ENCODE peak calls at places on chromosomes 2 and 18, in eight cellular contexts. One of them, this sample, is unnamed.

GRCh38 chr2:27730249-27730648 is 41.3 kb upstream of the MRPL33 start:
- DNase-seq in stimulated activated CD4-positive, alpha-beta T cell treated with anti-CD3 and anti-CD28 coated beads, Interleukin-4, amount 100 ng/mL, for 1 hour: no peak
- DNase-seq in GM23338: no peak
- DNase-seq in left ventricle myocardium inferior: no peak
- DNase-seq in heart right ventricle: no peak
- DNase-seq in EH: no peak
- DNase-seq in activated CD4-positive, alpha-beta T cell treated with anti-CD3 and anti-CD28 coated beads, Interleukin-2, amount 10 ng/mL, durations not matched to agents 24 days and 14 days: no peak
- DNase-seq in LoVo: no peak
- DNase-seq in this sample: no peak

GRCh38 chr2:120703330-120703994 is 32.2 kb upstream of the GLI2 start:
- DNase-seq in stimulated activated CD4-positive, alpha-beta T cell treated with anti-CD3 and anti-CD28 coated beads, Interleukin-4, amount 100 ng/mL, for 1 hour: no peak
- DNase-seq in GM23338: no peak
- DNase-seq in left ventricle myocardium inferior: no peak
- DNase-seq in heart right ventricle: no peak
- DNase-seq in EH: peak; percentile 75
- DNase-seq in activated CD4-positive, alpha-beta T cell treated with anti-CD3 and anti-CD28 coated beads, Interleukin-2, amount 10 ng/mL, durations not matched to agents 24 days and 14 days: no peak
- DNase-seq in LoVo: peak; percentile 39
- DNase-seq in this sample: peak; percentile 70

GRCh38 chr2:109343460-109343859 is 214.5 kb downstream of the SH3RF3 start:
- DNase-seq in stimulated activated CD4-positive, alpha-beta T cell treated with anti-CD3 and anti-CD28 coated beads, Interleukin-4, amount 100 ng/mL, for 1 hour: no peak
- DNase-seq in GM23338: no peak
- DNase-seq in left ventricle myocardium inferior: no peak
- DNase-seq in heart right ventricle: no peak
- DNase-seq in EH: no peak
- DNase-seq in activated CD4-positive, alpha-beta T cell treated with anti-CD3 and anti-CD28 coated beads, Interleukin-2, amount 10 ng/mL, durations not matched to agents 24 days and 14 days: no peak
- DNase-seq in LoVo: no peak
- DNase-seq in this sample: peak; percentile 10

GRCh38 chr2:238158807-238159539 is at the start of gene ERFE:
- DNase-seq in stimulated activated CD4-positive, alpha-beta T cell treated with anti-CD3 and anti-CD28 coated beads, Interleukin-4, amount 100 ng/mL, for 1 hour: peak; percentile 62
- DNase-seq in GM23338: peak; percentile 81
- DNase-seq in left ventricle myocardium inferior: peak; percentile 20
- DNase-seq in heart right ventricle: peak; percentile 17
- DNase-seq in EH: peak; percentile 57
- DNase-seq in activated CD4-positive, alpha-beta T cell treated with anti-CD3 and anti-CD28 coated beads, Interleukin-2, amount 10 ng/mL, durations not matched to agents 24 days and 14 days: peak; percentile 88
- DNase-seq in LoVo: peak; percentile 43
- DNase-seq in this sample: no peak

GRCh38 chr2:190950566-190950991 is 63.4 kb downstream of the STAT1 start:
- DNase-seq in stimulated activated CD4-positive, alpha-beta T cell treated with anti-CD3 and anti-CD28 coated beads, Interleukin-4, amount 100 ng/mL, for 1 hour: no peak
- DNase-seq in GM23338: no peak
- DNase-seq in left ventricle myocardium inferior: no peak
- DNase-seq in heart right ventricle: no peak
- DNase-seq in EH: peak; percentile 29
- DNase-seq in activated CD4-positive, alpha-beta T cell treated with anti-CD3 and anti-CD28 coated beads, Interleukin-2, amount 10 ng/mL, durations not matched to agents 24 days and 14 days: peak; percentile 54
- DNase-seq in LoVo: no peak
- DNase-seq in this sample: no peak

GRCh38 chr2:183490930-183491329 is 366.7 kb downstream of the NUP35 start:
- DNase-seq in stimulated activated CD4-positive, alpha-beta T cell treated with anti-CD3 and anti-CD28 coated beads, Interleukin-4, amount 100 ng/mL, for 1 hour: no peak
- DNase-seq in GM23338: no peak
- DNase-seq in left ventricle myocardium inferior: peak; percentile 17
- DNase-seq in heart right ventricle: no peak
- DNase-seq in EH: no peak
- DNase-seq in activated CD4-positive, alpha-beta T cell treated with anti-CD3 and anti-CD28 coated beads, Interleukin-2, amount 10 ng/mL, durations not matched to agents 24 days and 14 days: no peak
- DNase-seq in LoVo: no peak
- DNase-seq in this sample: no peak

GRCh38 chr2:54438271-54438670 is 17.9 kb upstream of the SPTBN1 start:
- DNase-seq in stimulated activated CD4-positive, alpha-beta T cell treated with anti-CD3 and anti-CD28 coated beads, Interleukin-4, amount 100 ng/mL, for 1 hour: no peak
- DNase-seq in GM23338: peak; percentile 17
- DNase-seq in left ventricle myocardium inferior: peak; percentile 75
- DNase-seq in heart right ventricle: peak; percentile 60
- DNase-seq in EH: peak; percentile 59
- DNase-seq in activated CD4-positive, alpha-beta T cell treated with anti-CD3 and anti-CD28 coated beads, Interleukin-2, amount 10 ng/mL, durations not matched to agents 24 days and 14 days: no peak
- DNase-seq in LoVo: no peak
- DNase-seq in this sample: no peak

GRCh38 chr2:124804014-124804940 is 779.2 kb downstream of the CNTNAP5 start:
- DNase-seq in stimulated activated CD4-positive, alpha-beta T cell treated with anti-CD3 and anti-CD28 coated beads, Interleukin-4, amount 100 ng/mL, for 1 hour: no peak
- DNase-seq in GM23338: peak; percentile 81
- DNase-seq in left ventricle myocardium inferior: no peak
- DNase-seq in heart right ventricle: no peak
- DNase-seq in EH: peak; percentile 50
- DNase-seq in activated CD4-positive, alpha-beta T cell treated with anti-CD3 and anti-CD28 coated beads, Interleukin-2, amount 10 ng/mL, durations not matched to agents 24 days and 14 days: peak; percentile 56
- DNase-seq in LoVo: peak; percentile 15
- DNase-seq in this sample: no peak

GRCh38 chr2:25685030-25685429 is 11.7 kb upstream of the DTNB start:
- DNase-seq in stimulated activated CD4-positive, alpha-beta T cell treated with anti-CD3 and anti-CD28 coated beads, Interleukin-4, amount 100 ng/mL, for 1 hour: no peak
- DNase-seq in GM23338: no peak
- DNase-seq in left ventricle myocardium inferior: no peak
- DNase-seq in heart right ventricle: no peak
- DNase-seq in EH: no peak
- DNase-seq in activated CD4-positive, alpha-beta T cell treated with anti-CD3 and anti-CD28 coated beads, Interleukin-2, amount 10 ng/mL, durations not matched to agents 24 days and 14 days: no peak
- DNase-seq in LoVo: no peak
- DNase-seq in this sample: no peak

GRCh38 chr2:121338281-121338680 is 53.3 kb upstream of the TFCP2L1 start:
- DNase-seq in stimulated activated CD4-positive, alpha-beta T cell treated with anti-CD3 and anti-CD28 coated beads, Interleukin-4, amount 100 ng/mL, for 1 hour: no peak
- DNase-seq in GM23338: peak; percentile 81
- DNase-seq in left ventricle myocardium inferior: no peak
- DNase-seq in heart right ventricle: no peak
- DNase-seq in EH: no peak
- DNase-seq in activated CD4-positive, alpha-beta T cell treated with anti-CD3 and anti-CD28 coated beads, Interleukin-2, amount 10 ng/mL, durations not matched to agents 24 days and 14 days: no peak
- DNase-seq in LoVo: no peak
- DNase-seq in this sample: no peak

GRCh38 chr2:9101763-9102425 is 98.4 kb upstream of the MBOAT2 start:
- DNase-seq in stimulated activated CD4-positive, alpha-beta T cell treated with anti-CD3 and anti-CD28 coated beads, Interleukin-4, amount 100 ng/mL, for 1 hour: no peak
- DNase-seq in GM23338: no peak
- DNase-seq in left ventricle myocardium inferior: no peak
- DNase-seq in heart right ventricle: no peak
- DNase-seq in EH: no peak
- DNase-seq in activated CD4-positive, alpha-beta T cell treated with anti-CD3 and anti-CD28 coated beads, Interleukin-2, amount 10 ng/mL, durations not matched to agents 24 days and 14 days: no peak
- DNase-seq in LoVo: no peak
- DNase-seq in this sample: peak; percentile 33

GRCh38 chr18:62829936-62830335 is 114.6 kb downstream of the PHLPP1 start:
- DNase-seq in stimulated activated CD4-positive, alpha-beta T cell treated with anti-CD3 and anti-CD28 coated beads, Interleukin-4, amount 100 ng/mL, for 1 hour: no peak
- DNase-seq in GM23338: no peak
- DNase-seq in left ventricle myocardium inferior: no peak
- DNase-seq in heart right ventricle: no peak
- DNase-seq in EH: peak; percentile 57
- DNase-seq in activated CD4-positive, alpha-beta T cell treated with anti-CD3 and anti-CD28 coated beads, Interleukin-2, amount 10 ng/mL, durations not matched to agents 24 days and 14 days: no peak
- DNase-seq in LoVo: no peak
- DNase-seq in this sample: peak; percentile 51

GRCh38 chr18:74951165-74951760 is 257.7 kb downstream of the PTGR3 start:
- DNase-seq in stimulated activated CD4-positive, alpha-beta T cell treated with anti-CD3 and anti-CD28 coated beads, Interleukin-4, amount 100 ng/mL, for 1 hour: no peak
- DNase-seq in GM23338: no peak
- DNase-seq in left ventricle myocardium inferior: no peak
- DNase-seq in heart right ventricle: peak; percentile 13
- DNase-seq in EH: peak; percentile 94
- DNase-seq in activated CD4-positive, alpha-beta T cell treated with anti-CD3 and anti-CD28 coated beads, Interleukin-2, amount 10 ng/mL, durations not matched to agents 24 days and 14 days: peak; percentile 76
- DNase-seq in LoVo: peak; percentile 15
- DNase-seq in this sample: peak; percentile 93

GRCh38 chr2:119174216-119174992 is 15.9 kb upstream of the C1QL2 start:
- DNase-seq in stimulated activated CD4-positive, alpha-beta T cell treated with anti-CD3 and anti-CD28 coated beads, Interleukin-4, amount 100 ng/mL, for 1 hour: peak; percentile 61
- DNase-seq in GM23338: peak; percentile 86
- DNase-seq in left ventricle myocardium inferior: no peak
- DNase-seq in heart right ventricle: no peak
- DNase-seq in EH: peak; percentile 31
- DNase-seq in activated CD4-positive, alpha-beta T cell treated with anti-CD3 and anti-CD28 coated beads, Interleukin-2, amount 10 ng/mL, durations not matched to agents 24 days and 14 days: peak; percentile 82
- DNase-seq in LoVo: peak; percentile 41
- DNase-seq in this sample: no peak

GRCh38 chr18:12921178-12921577 is 26.6 kb upstream of the SEH1L start:
- DNase-seq in stimulated activated CD4-positive, alpha-beta T cell treated with anti-CD3 and anti-CD28 coated beads, Interleukin-4, amount 100 ng/mL, for 1 hour: no peak
- DNase-seq in GM23338: no peak
- DNase-seq in left ventricle myocardium inferior: no peak
- DNase-seq in heart right ventricle: no peak
- DNase-seq in EH: no peak
- DNase-seq in activated CD4-positive, alpha-beta T cell treated with anti-CD3 and anti-CD28 coated beads, Interleukin-2, amount 10 ng/mL, durations not matched to agents 24 days and 14 days: peak; percentile 72
- DNase-seq in LoVo: no peak
- DNase-seq in this sample: no peak

GRCh38 chr2:238346539-238346938 is 26.2 kb downstream of the TRAF3IP1 start:
- DNase-seq in stimulated activated CD4-positive, alpha-beta T cell treated with anti-CD3 and anti-CD28 coated beads, Interleukin-4, amount 100 ng/mL, for 1 hour: no peak
- DNase-seq in GM23338: no peak
- DNase-seq in left ventricle myocardium inferior: no peak
- DNase-seq in heart right ventricle: no peak
- DNase-seq in EH: no peak
- DNase-seq in activated CD4-positive, alpha-beta T cell treated with anti-CD3 and anti-CD28 coated beads, Interleukin-2, amount 10 ng/mL, durations not matched to agents 24 days and 14 days: no peak
- DNase-seq in LoVo: no peak
- DNase-seq in this sample: no peak

GRCh38 chr2:99748344-99748743 is 258.5 kb upstream of the REV1 start:
- DNase-seq in stimulated activated CD4-positive, alpha-beta T cell treated with anti-CD3 and anti-CD28 coated beads, Interleukin-4, amount 100 ng/mL, for 1 hour: no peak
- DNase-seq in GM23338: peak; percentile 59
- DNase-seq in left ventricle myocardium inferior: no peak
- DNase-seq in heart right ventricle: no peak
- DNase-seq in EH: peak; percentile 13
- DNase-seq in activated CD4-positive, alpha-beta T cell treated with anti-CD3 and anti-CD28 coated beads, Interleukin-2, amount 10 ng/mL, durations not matched to agents 24 days and 14 days: no peak
- DNase-seq in LoVo: no peak
- DNase-seq in this sample: no peak

GRCh38 chr2:23801396-23801795 is 125.5 kb downstream of the ATAD2B start:
- DNase-seq in stimulated activated CD4-positive, alpha-beta T cell treated with anti-CD3 and anti-CD28 coated beads, Interleukin-4, amount 100 ng/mL, for 1 hour: no peak
- DNase-seq in GM23338: no peak
- DNase-seq in left ventricle myocardium inferior: no peak
- DNase-seq in heart right ventricle: no peak
- DNase-seq in EH: peak; percentile 59
- DNase-seq in activated CD4-positive, alpha-beta T cell treated with anti-CD3 and anti-CD28 coated beads, Interleukin-2, amount 10 ng/mL, durations not matched to agents 24 days and 14 days: no peak
- DNase-seq in LoVo: no peak
- DNase-seq in this sample: no peak

GRCh38 chr2:30208453-30208852 is 22.9 kb upstream of the LBH start:
- DNase-seq in stimulated activated CD4-positive, alpha-beta T cell treated with anti-CD3 and anti-CD28 coated beads, Interleukin-4, amount 100 ng/mL, for 1 hour: peak; percentile 30
- DNase-seq in GM23338: peak; percentile 92
- DNase-seq in left ventricle myocardium inferior: peak; percentile 53
- DNase-seq in heart right ventricle: peak; percentile 75
- DNase-seq in EH: peak; percentile 83
- DNase-seq in activated CD4-positive, alpha-beta T cell treated with anti-CD3 and anti-CD28 coated beads, Interleukin-2, amount 10 ng/mL, durations not matched to agents 24 days and 14 days: peak; percentile 75
- DNase-seq in LoVo: peak; percentile 66
- DNase-seq in this sample: peak; percentile 54

GRCh38 chr18:79496237-79496977 is 100.7 kb downstream of the NFATC1 start:
- DNase-seq in stimulated activated CD4-positive, alpha-beta T cell treated with anti-CD3 and anti-CD28 coated beads, Interleukin-4, amount 100 ng/mL, for 1 hour: no peak
- DNase-seq in GM23338: no peak
- DNase-seq in left ventricle myocardium inferior: peak; percentile 13
- DNase-seq in heart right ventricle: no peak
- DNase-seq in EH: no peak
- DNase-seq in activated CD4-positive, alpha-beta T cell treated with anti-CD3 and anti-CD28 coated beads, Interleukin-2, amount 10 ng/mL, durations not matched to agents 24 days and 14 days: no peak
- DNase-seq in LoVo: no peak
- DNase-seq in this sample: no peak

GRCh38 chr2:226611944-226612318 is 187.7 kb downstream of the IRS1 start:
- DNase-seq in stimulated activated CD4-positive, alpha-beta T cell treated with anti-CD3 and anti-CD28 coated beads, Interleukin-4, amount 100 ng/mL, for 1 hour: no peak
- DNase-seq in GM23338: no peak
- DNase-seq in left ventricle myocardium inferior: no peak
- DNase-seq in heart right ventricle: no peak
- DNase-seq in EH: peak; percentile 59
- DNase-seq in activated CD4-positive, alpha-beta T cell treated with anti-CD3 and anti-CD28 coated beads, Interleukin-2, amount 10 ng/mL, durations not matched to agents 24 days and 14 days: no peak
- DNase-seq in LoVo: peak; percentile 31
- DNase-seq in this sample: no peak

GRCh38 chr2:149098722-149099121 is 60.2 kb downstream of the LYPD6B start:
- DNase-seq in stimulated activated CD4-positive, alpha-beta T cell treated with anti-CD3 and anti-CD28 coated beads, Interleukin-4, amount 100 ng/mL, for 1 hour: no peak
- DNase-seq in GM23338: no peak
- DNase-seq in left ventricle myocardium inferior: no peak
- DNase-seq in heart right ventricle: no peak
- DNase-seq in EH: peak; percentile 94
- DNase-seq in activated CD4-positive, alpha-beta T cell treated with anti-CD3 and anti-CD28 coated beads, Interleukin-2, amount 10 ng/mL, durations not matched to agents 24 days and 14 days: no peak
- DNase-seq in LoVo: peak; percentile 35
- DNase-seq in this sample: no peak

GRCh38 chr2:60410458-60411146 is 142.9 kb downstream of the BCL11A start:
- DNase-seq in stimulated activated CD4-positive, alpha-beta T cell treated with anti-CD3 and anti-CD28 coated beads, Interleukin-4, amount 100 ng/mL, for 1 hour: no peak
- DNase-seq in GM23338: peak; percentile 66
- DNase-seq in left ventricle myocardium inferior: no peak
- DNase-seq in heart right ventricle: no peak
- DNase-seq in EH: no peak
- DNase-seq in activated CD4-positive, alpha-beta T cell treated with anti-CD3 and anti-CD28 coated beads, Interleukin-2, amount 10 ng/mL, durations not matched to agents 24 days and 14 days: no peak
- DNase-seq in LoVo: no peak
- DNase-seq in this sample: no peak

GRCh38 chr2:232369126-232369955 is 9.2 kb upstream of the ALPP start:
- DNase-seq in stimulated activated CD4-positive, alpha-beta T cell treated with anti-CD3 and anti-CD28 coated beads, Interleukin-4, amount 100 ng/mL, for 1 hour: no peak
- DNase-seq in GM23338: no peak
- DNase-seq in left ventricle myocardium inferior: no peak
- DNase-seq in heart right ventricle: no peak
- DNase-seq in EH: no peak
- DNase-seq in activated CD4-positive, alpha-beta T cell treated with anti-CD3 and anti-CD28 coated beads, Interleukin-2, amount 10 ng/mL, durations not matched to agents 24 days and 14 days: no peak
- DNase-seq in LoVo: no peak
- DNase-seq in this sample: no peak

GRCh38 chr2:98388081-98388480 is 41.8 kb downstream of the CNGA3 start:
- DNase-seq in stimulated activated CD4-positive, alpha-beta T cell treated with anti-CD3 and anti-CD28 coated beads, Interleukin-4, amount 100 ng/mL, for 1 hour: no peak
- DNase-seq in GM23338: no peak
- DNase-seq in left ventricle myocardium inferior: no peak
- DNase-seq in heart right ventricle: no peak
- DNase-seq in EH: no peak
- DNase-seq in activated CD4-positive, alpha-beta T cell treated with anti-CD3 and anti-CD28 coated beads, Interleukin-2, amount 10 ng/mL, durations not matched to agents 24 days and 14 days: no peak
- DNase-seq in LoVo: no peak
- DNase-seq in this sample: no peak

GRCh38 chr2:150621800-150622199 is 134.3 kb upstream of the RND3 start:
- DNase-seq in stimulated activated CD4-positive, alpha-beta T cell treated with anti-CD3 and anti-CD28 coated beads, Interleukin-4, amount 100 ng/mL, for 1 hour: no peak
- DNase-seq in GM23338: no peak
- DNase-seq in left ventricle myocardium inferior: no peak
- DNase-seq in heart right ventricle: no peak
- DNase-seq in EH: peak; percentile 85
- DNase-seq in activated CD4-positive, alpha-beta T cell treated with anti-CD3 and anti-CD28 coated beads, Interleukin-2, amount 10 ng/mL, durations not matched to agents 24 days and 14 days: no peak
- DNase-seq in LoVo: peak; percentile 4
- DNase-seq in this sample: no peak

GRCh38 chr2:27221166-27221565 is 4.0 kb downstream of the CAD start:
- DNase-seq in stimulated activated CD4-positive, alpha-beta T cell treated with anti-CD3 and anti-CD28 coated beads, Interleukin-4, amount 100 ng/mL, for 1 hour: no peak
- DNase-seq in GM23338: no peak
- DNase-seq in left ventricle myocardium inferior: no peak
- DNase-seq in heart right ventricle: no peak
- DNase-seq in EH: no peak
- DNase-seq in activated CD4-positive, alpha-beta T cell treated with anti-CD3 and anti-CD28 coated beads, Interleukin-2, amount 10 ng/mL, durations not matched to agents 24 days and 14 days: no peak
- DNase-seq in LoVo: no peak
- DNase-seq in this sample: no peak

GRCh38 chr2:28393115-28393836 is 618 bp downstream of the FOSL2 start:
- DNase-seq in stimulated activated CD4-positive, alpha-beta T cell treated with anti-CD3 and anti-CD28 coated beads, Interleukin-4, amount 100 ng/mL, for 1 hour: peak; percentile 61
- DNase-seq in GM23338: peak; percentile 55
- DNase-seq in left ventricle myocardium inferior: peak; percentile 79
- DNase-seq in heart right ventricle: peak; percentile 82
- DNase-seq in EH: peak; percentile 72
- DNase-seq in activated CD4-positive, alpha-beta T cell treated with anti-CD3 and anti-CD28 coated beads, Interleukin-2, amount 10 ng/mL, durations not matched to agents 24 days and 14 days: peak; percentile 90
- DNase-seq in LoVo: no peak
- DNase-seq in this sample: peak; percentile 72

GRCh38 chr2:142718731-142719130 is 158.7 kb upstream of the KYNU start:
- DNase-seq in stimulated activated CD4-positive, alpha-beta T cell treated with anti-CD3 and anti-CD28 coated beads, Interleukin-4, amount 100 ng/mL, for 1 hour: no peak
- DNase-seq in GM23338: no peak
- DNase-seq in left ventricle myocardium inferior: no peak
- DNase-seq in heart right ventricle: no peak
- DNase-seq in EH: no peak
- DNase-seq in activated CD4-positive, alpha-beta T cell treated with anti-CD3 and anti-CD28 coated beads, Interleukin-2, amount 10 ng/mL, durations not matched to agents 24 days and 14 days: no peak
- DNase-seq in LoVo: no peak
- DNase-seq in this sample: no peak

GRCh38 chr18:44594779-44595467 is 85.8 kb upstream of the SETBP1 start:
- DNase-seq in stimulated activated CD4-positive, alpha-beta T cell treated with anti-CD3 and anti-CD28 coated beads, Interleukin-4, amount 100 ng/mL, for 1 hour: no peak
- DNase-seq in GM23338: peak; percentile 41
- DNase-seq in left ventricle myocardium inferior: no peak
- DNase-seq in heart right ventricle: peak; percentile 13
- DNase-seq in EH: peak; percentile 84
- DNase-seq in activated CD4-positive, alpha-beta T cell treated with anti-CD3 and anti-CD28 coated beads, Interleukin-2, amount 10 ng/mL, durations not matched to agents 24 days and 14 days: no peak
- DNase-seq in LoVo: no peak
- DNase-seq in this sample: peak; percentile 60